ENCODE peak calls at places on chromosome 13, in ten cellular contexts. Z is effector memory CD4-positive, alpha-beta T cell; O is non-pigmented ciliary epithelial cell; Q is ELF-1; N is left ventricle myocardium inferior; A is H9; U is fibroblast of mammary gland; F is AG10803; R is C1 segment of cervical spinal cord; Y is endodermal cell. C is an unnamed sample.
A peak's percentile ranks its signal among the peaks of the same experiment; 100 is the strongest.

GRCh38 chr13:78382481-78382880 is 220.9 kb downstream of the POU4F1 start:
- DNase-seq in Z (no peak), O (no peak), Q (no peak), N (peak; percentile 37), A (no peak), U (no peak), F (no peak), R (no peak), Y (no peak), C (no peak)

GRCh38 chr13:43830481-43830873 is 43.7 kb upstream of the ENOX1 start:
- DNase-seq in Z (no peak), O (no peak), Q (no peak), N (no peak), A (no peak), U (peak; percentile 95), F (peak; percentile 93), R (no peak), Y (no peak), C (no peak)

GRCh38 chr13:25169951-25170553 is 2.0 kb downstream of the AMER2 start:
- DNase-seq in Z (no peak), O (no peak), Q (peak; percentile 43), N (no peak), A (no peak), U (no peak), F (no peak), R (no peak), Y (no peak), C (no peak)

GRCh38 chr13:109707044-109707794 is 79.2 kb downstream of the IRS2 start:
- DNase-seq in Z (no peak), O (no peak), Q (no peak), N (no peak), A (no peak), U (no peak), F (no peak), R (no peak), Y (no peak), C (no peak)

GRCh38 chr13:84737671-84738070 is 855.4 kb upstream of the SLITRK1 start:
- DNase-seq in Z (no peak), O (no peak), Q (no peak), N (no peak), A (no peak), U (no peak), F (no peak), R (no peak), Y (peak; percentile 58), C (no peak)

GRCh38 chr13:95573226-95573625 is 20.7 kb downstream of the CLDN10 start:
- DNase-seq in Z (no peak), O (no peak), Q (no peak), N (no peak), A (no peak), U (peak; percentile 48), F (peak; percentile 13), R (no peak), Y (no peak), C (no peak)

GRCh38 chr13:91375119-91375729 is 23.2 kb upstream of the GPC5 start:
- DNase-seq in Z (no peak), O (no peak), Q (no peak), N (no peak), A (no peak), U (peak; percentile 20), F (peak; percentile 5), R (no peak), Y (no peak), C (peak; percentile 19)

GRCh38 chr13:99287544-99287943 is 19.7 kb downstream of the GPR183 start:
- DNase-seq in Z (no peak), O (no peak), Q (no peak), N (no peak), A (no peak), U (no peak), F (no peak), R (no peak), Y (no peak), C (no peak)